ENCODE peak calls at places on chromosome 22, in five cellular contexts. F, Y, Q, P and K are unnamed samples.

GRCh38 chr22:36467946-36468345 is 13.5 kb downstream of the TXN2 start:
- DNase-seq in F (no peak), Y (peak; percentile 96), Q (no peak), P (no peak), K (no peak)

GRCh38 chr22:39598017-39598965 is 27.7 kb downstream of the CACNA1I start:
- DNase-seq in F (peak; percentile 91), Y (peak; percentile 15), Q (peak; percentile 94), P (peak; percentile 45), K (no peak)

GRCh38 chr22:39212721-39213376 is 31.9 kb downstream of the PDGFB start:
- DNase-seq in F (peak; percentile 27), Y (peak; percentile 93), Q (no peak), P (no peak), K (peak; percentile 59)

GRCh38 chr22:23789121-23789520 is 2.4 kb downstream of the SMARCB1 start:
- DNase-seq in F (no peak), Y (no peak), Q (no peak), P (no peak), K (no peak)

GRCh38 chr22:37982938-37983859 is 1.2 kb downstream of the SOX10 start:
- DNase-seq in F (no peak), Y (no peak), Q (no peak), P (no peak), K (no peak)

GRCh38 chr22:45424241-45424731 is 10.8 kb downstream of the RIBC2 start:
- DNase-seq in F (no peak), Y (no peak), Q (no peak), P (no peak), K (no peak)

GRCh38 chr22:23742505-23743264 is 8.2 kb downstream of the ZNF70 start:
- DNase-seq in F (no peak), Y (no peak), Q (no peak), P (no peak), K (no peak)

GRCh38 chr22:22753526-22754267 is 109.3 kb downstream of the GGTLC2 start:
- DNase-seq in F (peak; percentile 93), Y (peak; percentile 59), Q (peak; percentile 83), P (peak; percentile 31), K (no peak)

GRCh38 chr22:36386351-36386899 is 1.3 kb downstream of the MYH9 start:
- DNase-seq in F (peak; percentile 74), Y (no peak), Q (peak; percentile 69), P (no peak), K (no peak)

GRCh38 chr22:27715078-27715477 is 86.5 kb downstream of the MN1 start:
- DNase-seq in F (no peak), Y (no peak), Q (no peak), P (peak; percentile 23), K (no peak)

GRCh38 chr22:19607198-19608113 is 83.2 kb upstream of the CLDN5 start:
- DNase-seq in F (peak; percentile 78), Y (peak; percentile 10), Q (peak; percentile 16), P (no peak), K (no peak)
- H3K4me3 ChIP-seq in F (no peak overlapping the region), Y (no peak overlapping the region), Q (no peak overlapping the region), P (no peak overlapping the region), K (no peak overlapping the region)

DNA sequence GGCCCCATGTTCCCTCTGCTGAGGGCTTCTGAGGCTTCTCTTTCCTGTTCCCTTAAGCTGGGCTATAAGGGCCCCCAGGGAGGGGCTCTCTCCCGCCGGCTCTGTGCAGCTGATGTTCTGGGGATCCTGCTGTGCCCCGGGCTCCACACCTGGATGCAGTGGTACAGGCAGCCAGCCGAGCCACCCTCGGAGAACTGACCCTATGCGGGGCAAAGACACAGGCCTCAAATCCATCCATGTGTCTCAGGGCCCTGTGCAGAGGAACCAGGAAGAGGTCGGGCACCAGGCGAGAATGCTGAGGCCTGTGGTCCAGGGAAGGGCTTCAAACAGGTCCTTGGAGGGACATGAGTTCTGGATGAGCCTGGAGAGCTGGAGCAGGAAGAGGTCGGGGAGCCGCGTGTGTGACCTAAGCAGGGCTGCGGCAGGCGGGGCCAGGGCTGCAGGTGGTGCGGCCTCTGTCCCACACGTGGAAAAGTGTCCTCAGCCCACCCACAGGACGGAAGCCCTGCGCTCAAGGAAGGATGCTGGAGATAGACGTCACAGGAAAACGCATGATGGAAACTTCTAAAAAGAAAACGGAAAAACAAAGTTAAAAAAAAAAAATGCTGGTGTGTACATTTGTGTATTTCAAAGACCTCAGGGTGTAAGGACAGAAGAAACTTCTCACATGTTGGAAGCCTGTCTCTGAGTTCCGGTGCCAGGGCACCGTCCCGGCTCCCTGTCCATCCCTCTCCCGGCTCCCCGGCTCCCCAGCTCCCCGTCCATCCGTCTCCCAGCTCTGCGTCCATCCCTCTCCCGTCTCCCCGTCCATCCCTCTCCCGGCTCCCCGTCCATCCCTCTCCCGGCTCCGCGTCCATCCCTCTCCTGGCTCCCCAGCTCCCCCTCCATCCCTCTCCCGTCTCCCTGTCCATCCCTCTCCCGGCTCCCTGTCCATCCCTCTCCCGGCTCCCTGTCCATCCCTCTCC is 1149.2 kb downstream of the BRD1 start:
- DNase-seq in F (no peak), Y (no peak), Q (no peak), P (no peak), K (no peak)
- H3K9me3 ChIP-seq in F (no peaks in the 10 kb centered on the region), Y (no peaks in the 10 kb centered on the region), Q (no peaks in the 10 kb centered on the region), P (no peaks in the 10 kb centered on the region), K (no peaks in the 10 kb centered on the region)

GRCh38 chr22:46748948-46749681 is 11.1 kb upstream of the CERK start:
- DNase-seq in F (peak; percentile 68), Y (peak; percentile 64), Q (peak; percentile 39), P (no peak), K (no peak)

GRCh38 chr22:46752286-46752685 is 10.2 kb upstream of the TBC1D22A start:
- DNase-seq in F (no peak), Y (no peak), Q (no peak), P (no peak), K (no peak)

GRCh38 chr22:46750861-46751260 is 11.6 kb upstream of the TBC1D22A start:
- DNase-seq in F (peak; percentile 75), Y (no peak), Q (peak; percentile 87), P (no peak), K (no peak)

GRCh38 chr22:46749682-46750529 is 11.9 kb upstream of the CERK start:
- DNase-seq in F (no peak), Y (no peak), Q (no peak), P (no peak), K (no peak)

GRCh38 chr22:46750530-46750800 is 12.0 kb upstream of the TBC1D22A start:
- DNase-seq in F (no peak), Y (no peak), Q (no peak), P (no peak), K (no peak)
- H3K4me1 ChIP-seq in F (peaks cover 57% of the 10 kb centered on the region), Y (peaks cover 8% of the 10 kb centered on the region), Q (peaks cover 40% of the 10 kb centered on the region), P (peaks cover 7% of the 10 kb centered on the region), K (peaks cover 18% of the 10 kb centered on the region)

GRCh38 chr22:26485013-26485412 is 1.3 kb downstream of the SRRD start:
- DNase-seq in F (no peak), Y (no peak), Q (no peak), P (no peak), K (no peak)
- H3K4me3 ChIP-seq in F (no peak overlapping the region), Y (no peak overlapping the region), Q (no peak overlapping the region), P (no peak overlapping the region), K (peak overlapping the region; percentile 99)